ENCODE peak calls at places on chromosomes 3 and 15, in seven cellular contexts. Z, N, F, O, G, C and E are unnamed samples.

GRCh38 chr3:28936154-28936553 is 344.7 kb upstream of the RBMS3 start:
- DNase-seq in O (no peak), F (no peak), N (no peak), Z (no peak), C (no peak), G (no peak), E (no peak)

GRCh38 chr3:138938877-138939562 is 7.9 kb downstream of the FOXL2 start:
- DNase-seq in G (no peak), Z (no peak), C (no peak), O (no peak), N (no peak), F (no peak), E (no peak)

GRCh38 chr3:71599416-71599815 is 15.9 kb upstream of the FOXP1 start:
- DNase-seq in Z (no peak), O (no peak), G (no peak), C (no peak), N (peak; percentile 47), F (no peak), E (no peak)

GRCh38 chr3:179067839-179068238 is 3.8 kb downstream of the ZMAT3 start:
- DNase-seq in G (no peak), N (no peak), F (no peak), Z (no peak), C (no peak), O (no peak), E (peak; percentile 55)

GRCh38 chr3:188830955-188831354 is 340.8 kb upstream of the TPRG1 start:
- DNase-seq in N (no peak), Z (peak; percentile 15), G (no peak), C (no peak), O (no peak), F (no peak), E (no peak)

GRCh38 chr3:112814256-112814655 is 32.4 kb downstream of the CD200R1L start:
- DNase-seq in F (peak; percentile 46), N (peak; percentile 86), O (no peak), Z (peak; percentile 40), C (peak; percentile 83), G (no peak), E (peak; percentile 67)

GRCh38 chr3:130582457-130583155 is 65.6 kb downstream of the COL6A6 start:
- DNase-seq in F (no peak), G (no peak), O (no peak), N (no peak), C (no peak), Z (no peak), E (no peak)

GRCh38 chr15:81296673-81297072 is 27.3 kb downstream of the STARD5 start:
- DNase-seq in O (peak; percentile 82), G (peak; percentile 58), F (no peak), N (no peak), C (no peak), Z (no peak), E (peak; percentile 30)

GRCh38 chr3:43038010-43038409 is 58.9 kb downstream of the GASK1A start:
- DNase-seq in G (no peak), F (no peak), C (no peak), O (no peak), N (no peak), Z (no peak), E (no peak)

GRCh38 chr3:187922704-187923393 is 177.6 kb upstream of the BCL6 start:
- DNase-seq in G (no peak), N (peak; percentile 56), C (peak; percentile 37), O (no peak), Z (no peak), F (no peak), E (no peak)

GRCh38 chr15:69094124-69095030 is 66.1 kb upstream of the GLCE start:
- DNase-seq in O (no peak), F (no peak), C (no peak), Z (no peak), G (no peak), N (no peak), E (no peak)

GRCh38 chr3:132290833-132291232 is 26.4 kb upstream of the ACP3 start:
- DNase-seq in F (peak; percentile 17), O (no peak), C (no peak), N (peak; percentile 67), Z (no peak), G (no peak), E (no peak)

GRCh38 chr3:73521936-73522335 is 102.8 kb downstream of the PDZRN3 start:
- DNase-seq in F (peak; percentile 46), O (no peak), G (no peak), N (no peak), C (no peak), Z (no peak), E (no peak)

GRCh38 chr15:75659928-75660645 is 12.4 kb downstream of the SNX33 start:
- DNase-seq in G (no peak), Z (peak; percentile 40), F (no peak), C (no peak), N (peak; percentile 57), O (no peak), E (no peak)

GRCh38 chr3:14403636-14404395 is 1.4 kb downstream of the SLC6A6 start:
- DNase-seq in N (no peak), F (peak; percentile 16), G (no peak), Z (peak; percentile 17), O (peak; percentile 83), C (no peak), E (peak; percentile 14)

GRCh38 chr15:81113204-81113657 is 20.8 kb upstream of the CFAP161 start:
- DNase-seq in F (no peak), C (no peak), O (no peak), G (no peak), Z (no peak), N (no peak), E (peak; percentile 53)

GRCh38 chr15:88126695-88127476 is 129.7 kb downstream of the NTRK3 start:
- DNase-seq in F (no peak), O (no peak), Z (no peak), G (no peak), C (no peak), N (peak; percentile 49), E (no peak)

GRCh38 chr3:50125541-50126286 is 29.4 kb upstream of the SEMA3F start:
- DNase-seq in Z (no peak), C (no peak), F (no peak), G (no peak), N (no peak), O (peak; percentile 16), E (no peak)

GRCh38 chr15:78800806-78801205 is 10.5 kb downstream of the ADAMTS7 start:
- DNase-seq in F (no peak), O (no peak), C (no peak), N (no peak), G (no peak), Z (no peak), E (no peak)

GRCh38 chr15:72063186-72063585 is 54.8 kb downstream of the MYO9A start:
- DNase-seq in N (peak; percentile 17), F (no peak), G (no peak), Z (no peak), O (no peak), C (no peak), E (no peak)

GRCh38 chr3:138434875-138435772 is 708 bp downstream of the ESYT3 start:
- DNase-seq in F (peak; percentile 60), N (no peak), G (no peak), Z (peak; percentile 75), C (no peak), O (no peak), E (no peak)

GRCh38 chr3:179768080-179768479 is 115.2 kb downstream of the USP13 start:
- DNase-seq in N (peak; percentile 70), C (peak; percentile 71), O (no peak), Z (peak; percentile 35), G (no peak), F (peak; percentile 20), E (peak; percentile 43)

GRCh38 chr15:48842501-48842900 is 31.6 kb upstream of the CEP152 start:
- DNase-seq in C (no peak), Z (peak; percentile 33), F (no peak), O (no peak), N (no peak), G (no peak), E (no peak)

GRCh38 chr3:113241292-113242033 is 30.1 kb downstream of the BOC start:
- DNase-seq in C (peak; percentile 73), Z (no peak), F (no peak), N (no peak), O (no peak), G (no peak), E (no peak)

GRCh38 chr3:71423151-71423906 is 160.2 kb downstream of the FOXP1 start:
- DNase-seq in Z (no peak), C (peak; percentile 46), G (no peak), O (no peak), F (no peak), N (no peak), E (peak; percentile 58)

GRCh38 chr3:128107809-128108208 is 15.8 kb downstream of the RUVBL1 start:
- DNase-seq in F (no peak), O (no peak), C (no peak), N (no peak), G (no peak), Z (no peak), E (no peak)

GRCh38 chr15:44710236-44711088 is 661 bp downstream of the PATL2 start:
- DNase-seq in O (no peak), F (no peak), G (no peak), N (peak; percentile 22), C (peak; percentile 43), Z (peak; percentile 48), E (no peak)

GRCh38 chr3:157423337-157423736 is 13.3 kb upstream of the PTX3 start:
- DNase-seq in Z (no peak), G (no peak), F (no peak), N (peak; percentile 70), C (no peak), O (no peak), E (no peak)

GRCh38 chr15:68572309-68572708 is 6.5 kb upstream of the CORO2B start:
- DNase-seq in C (no peak), F (no peak), Z (no peak), O (no peak), G (no peak), N (no peak), E (no peak)

GRCh38 chr3:46574263-46574662 is 8.2 kb upstream of the LRRC2 start:
- DNase-seq in F (no peak), O (no peak), C (no peak), G (no peak), N (no peak), Z (no peak), E (no peak)

GRCh38 chr3:61901986-61902385 is 340.6 kb downstream of the PTPRG start:
- DNase-seq in Z (no peak), N (no peak), C (no peak), O (no peak), F (no peak), G (no peak), E (no peak)

GRCh38 chr3:64664397-64664796 is 23.4 kb downstream of the ADAMTS9 start:
- DNase-seq in N (no peak), G (no peak), F (no peak), Z (no peak), C (no peak), O (no peak), E (no peak)

GRCh38 chr3:45647148-45647619 is 42.0 kb upstream of the SACM1L start:
- DNase-seq in G (no peak), N (peak; percentile 88), O (no peak), Z (peak; percentile 80), C (peak; percentile 90), F (peak; percentile 36), E (peak; percentile 92)

GRCh38 chr3:186452517-186452916 is 90.5 kb upstream of the DGKG start:
- DNase-seq in F (peak; percentile 82), G (no peak), O (no peak), N (peak; percentile 42), C (peak; percentile 89), Z (no peak), E (no peak)

GRCh38 chr3:152202976-152203626 is 65.6 kb upstream of the MBNL1 start:
- DNase-seq in C (no peak), N (no peak), F (no peak), G (no peak), O (no peak), Z (peak; percentile 32), E (no peak)

GRCh38 chr15:89654847-89655805 is at the start of gene KIF7:
- DNase-seq in O (no peak), Z (peak; percentile 46), F (no peak), N (peak; percentile 48), G (no peak), C (peak; percentile 66), E (peak; percentile 63)